ENCODE peak calls at places on chromosome 20, in four cellular contexts. J is NCI-H82, T is ACHN, R is esophagus muscularis mucosa. C is an unnamed sample.

GRCh38 chr20:2164966-2165365 is 63.3 kb downstream of the STK35 start:
- DNase-seq in J (no peak), R (no peak), T (no peak), C (no peak)

GRCh38 chr20:4585104-4585753 is 136.5 kb upstream of the PRND start:
- DNase-seq in R (peak), T (peak), J (no peak), C (no peak)

GRCh38 chr20:52083627-52084232 is 107.8 kb downstream of the ZFP64 start:
- DNase-seq in J (peak), T (peak), R (no peak), C (peak)

GRCh38 chr20:20520776-20521175 is 152.9 kb downstream of the INSM1 start:
- DNase-seq in T (no peak), R (no peak), J (no peak), C (no peak)

GRCh38 chr20:43473058-43473704 is 15.5 kb downstream of the SRSF6 start:
- DNase-seq in J (no peak), R (no peak), T (no peak), C (no peak)

GRCh38 chr20:2280083-2280482 is 15.7 kb upstream of the TGM3 start:
- DNase-seq in J (no peak), T (no peak), R (no peak), C (no peak)

GRCh38 chr20:38680492-38681118 is 43.7 kb upstream of the SLC32A1 start:
- DNase-seq in R (no peak), T (peak), J (no peak), C (no peak)

GRCh38 chr20:63973636-63974401 is 4.1 kb upstream of the ZNF512B start:
- DNase-seq in R (peak), J (peak), T (peak), C (peak)

GRCh38 chr20:47502271-47502730 is 614 bp downstream of the NCOA3 start:
- DNase-seq in R (no peak), J (peak), T (peak), C (peak)

GRCh38 chr20:13644010-13644409 is 5.3 kb upstream of the TASP1 start:
- DNase-seq in J (no peak), T (no peak), R (no peak), C (no peak)

GRCh38 chr20:18543932-18544331 is 23.3 kb upstream of the SMIM26 start:
- DNase-seq in T (no peak), R (no peak), J (no peak), C (no peak)